ENCODE peak calls at places on chromosomes 3 and 15, in four cellular contexts. One of them, this sample, is unnamed.
A peak's percentile ranks its signal among the peaks of the same experiment; 100 is the strongest.

GRCh38 chr15:82647045-82647834 is at the start of gene CPEB1:
- DNase-seq in SK-N-SH: peak; percentile 90
- DNase-seq in HCT116: no peak
- DNase-seq in K562: peak; percentile 93
- DNase-seq in this sample: no peak

GRCh38 chr15:64651573-64652260 is 123.7 kb downstream of the RBPMS2 start:
- DNase-seq in K562: no peak
- DNase-seq in HCT116: no peak
- DNase-seq in SK-N-SH: no peak
- DNase-seq in this sample: peak; percentile 29

GRCh38 chr3:66441124-66441523 is 59.7 kb downstream of the LRIG1 start:
- DNase-seq in SK-N-SH: no peak
- DNase-seq in K562: no peak
- DNase-seq in HCT116: no peak
- DNase-seq in this sample: peak; percentile 61

GRCh38 chr3:161500057-161500836 is 3.6 kb downstream of the OTOL1 start:
- DNase-seq in K562: no peak
- DNase-seq in HCT116: no peak
- DNase-seq in SK-N-SH: no peak
- DNase-seq in this sample: no peak

GRCh38 chr3:52299815-52300611 is 12.4 kb downstream of the GLYCTK start:
- DNase-seq in K562: peak; percentile 83
- DNase-seq in HCT116: no peak
- DNase-seq in SK-N-SH: peak; percentile 76
- DNase-seq in this sample: no peak

GRCh38 chr15:72197460-72198409 is at the start of gene GRAMD2A:
- DNase-seq in HCT116: peak; percentile 61
- DNase-seq in SK-N-SH: peak; percentile 91
- DNase-seq in K562: no peak
- DNase-seq in this sample: peak; percentile 69

GRCh38 chr3:72523409-72524172 is 324.7 kb downstream of the SHQ1 start:
- DNase-seq in HCT116: no peak
- DNase-seq in SK-N-SH: no peak
- DNase-seq in K562: no peak
- DNase-seq in this sample: no peak

GRCh38 chr3:147377412-147378185 is 28.7 kb downstream of the ZIC4 start:
- DNase-seq in K562: no peak
- DNase-seq in SK-N-SH: no peak
- DNase-seq in HCT116: no peak
- DNase-seq in this sample: no peak

GRCh38 chr3:69761896-69762789 is 22.9 kb downstream of the MITF start:
- DNase-seq in K562: no peak
- DNase-seq in SK-N-SH: no peak
- DNase-seq in HCT116: no peak
- DNase-seq in this sample: no peak

GRCh38 chr3:184155644-184156521 is 706 bp downstream of the DVL3 start:
- DNase-seq in HCT116: no peak
- DNase-seq in SK-N-SH: peak; percentile 74
- DNase-seq in K562: peak; percentile 56
- DNase-seq in this sample: no peak

GRCh38 chr15:31435256-31435781 is 108.7 kb downstream of the KLF13 start:
- DNase-seq in K562: peak; percentile 81
- DNase-seq in HCT116: peak; percentile 59
- DNase-seq in SK-N-SH: peak; percentile 91
- DNase-seq in this sample: peak; percentile 39

DNA sequence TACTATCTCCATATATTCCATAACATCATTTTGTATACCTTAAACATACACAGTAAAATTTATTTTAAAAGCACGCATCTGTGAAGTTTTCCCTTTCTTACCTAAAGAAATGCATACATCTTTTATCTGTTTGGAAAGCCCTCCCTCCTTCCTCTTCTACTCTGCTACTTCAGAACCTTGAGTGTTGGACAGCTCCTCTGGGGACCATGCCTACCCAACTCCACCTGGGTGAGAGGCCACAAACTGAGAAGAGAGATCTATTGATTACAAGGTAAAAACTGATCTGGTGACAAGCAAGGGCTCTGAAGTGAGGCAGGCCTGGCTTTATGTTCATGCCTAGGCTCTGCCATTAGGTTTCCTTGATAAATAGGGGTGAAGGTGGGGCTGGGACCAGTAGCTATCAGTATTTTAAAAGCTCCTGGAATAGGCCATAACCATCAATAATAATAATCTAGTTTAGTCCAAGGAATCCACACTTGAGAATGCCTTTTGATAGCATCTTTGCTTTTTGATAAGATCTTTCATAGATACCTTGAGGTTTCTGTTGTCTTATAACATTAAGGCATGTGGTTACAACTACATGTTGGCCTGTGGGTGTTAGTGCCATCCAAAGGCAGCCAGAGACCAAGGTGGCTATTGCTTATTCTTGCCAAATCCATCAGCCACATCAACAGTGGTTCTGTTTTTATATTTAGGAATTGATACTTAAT is 148.8 kb downstream of the KCNMB2 start:
- DNase-seq in SK-N-SH: no peak
- DNase-seq in HCT116: no peak
- DNase-seq in K562: no peak
- DNase-seq in this sample: peak; percentile 74
- TF ChIP-seq JUND in SK-N-SH: no peak
- TF ChIP-seq JUND in HCT116: no peak
- TF ChIP-seq JUND in K562: no peak
- TF ChIP-seq JUND in this sample: no peak

DNA sequence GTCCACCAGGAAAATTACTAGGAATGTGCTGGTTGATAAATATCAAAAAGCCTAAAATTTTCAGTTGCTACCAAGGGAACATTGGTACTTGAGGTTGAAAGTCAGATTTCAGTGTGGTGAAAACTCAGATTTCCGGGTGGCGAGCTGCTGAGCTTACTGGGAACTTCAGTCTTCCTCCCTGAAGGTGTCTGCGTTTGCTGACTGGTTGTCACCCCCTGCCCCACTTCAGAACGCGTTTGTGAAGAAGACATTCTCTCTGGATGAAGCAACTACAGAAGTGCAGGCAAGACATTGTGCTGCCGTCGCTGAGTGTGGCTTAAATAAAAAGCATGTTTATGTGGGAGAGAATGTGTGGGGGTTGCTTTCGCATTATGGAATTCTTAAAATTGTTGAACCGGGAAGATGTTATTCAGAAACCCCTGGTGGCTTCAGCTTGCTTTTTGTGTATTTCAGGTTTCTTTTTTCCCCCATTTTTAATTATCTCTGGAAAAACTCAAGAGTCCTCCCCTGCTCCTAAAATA is 7.1 kb downstream of the FAM81A start:
- DNase-seq in HCT116: no peak
- DNase-seq in K562: no peak
- DNase-seq in SK-N-SH: no peak
- DNase-seq in this sample: no peak
- TF ChIP-seq JUND in HCT116: no peak
- TF ChIP-seq JUND in K562: no peak
- TF ChIP-seq JUND in SK-N-SH: no peak
- TF ChIP-seq JUND in this sample: no peak

GRCh38 chr15:70491183-70491621 is 272.2 kb downstream of the UACA start:
- DNase-seq in K562: no peak
- DNase-seq in SK-N-SH: no peak
- DNase-seq in HCT116: no peak
- DNase-seq in this sample: no peak
- TF ChIP-seq JUND in K562: no peak
- TF ChIP-seq JUND in SK-N-SH: no peak
- TF ChIP-seq JUND in HCT116: no peak
- TF ChIP-seq JUND in this sample: no peak

DNA sequence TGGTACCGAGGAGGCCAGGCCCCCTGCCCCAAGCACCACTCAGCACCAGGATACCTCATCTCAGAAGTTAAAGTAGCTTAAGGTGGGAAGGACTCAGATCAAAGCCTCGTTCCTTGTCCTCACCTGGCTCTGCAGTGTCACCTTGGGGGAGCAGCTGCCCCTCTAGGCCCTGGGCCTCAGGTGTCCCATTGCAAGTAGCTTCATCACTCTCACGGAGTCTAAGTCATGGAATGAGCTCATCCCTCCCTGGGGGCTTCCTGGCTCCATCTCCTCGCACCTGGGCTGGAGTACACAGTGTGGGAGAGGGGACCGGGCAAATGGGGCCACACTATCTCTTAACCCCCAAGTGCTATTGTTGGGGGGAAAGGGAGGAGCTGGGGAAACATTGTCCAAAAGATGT is 148.0 kb downstream of the TPRA1 start:
- DNase-seq in K562: no peak
- DNase-seq in SK-N-SH: no peak
- DNase-seq in HCT116: no peak
- DNase-seq in this sample: no peak
- TF ChIP-seq JUND in K562: no peak
- TF ChIP-seq JUND in SK-N-SH: no peak
- TF ChIP-seq JUND in HCT116: no peak
- TF ChIP-seq JUND in this sample: no peak

GRCh38 chr3:185586644-185586964 is 509 bp downstream of the SENP2 start:
- DNase-seq in SK-N-SH: no peak
- DNase-seq in HCT116: no peak
- DNase-seq in K562: no peak
- DNase-seq in this sample: no peak
- TF ChIP-seq JUND in SK-N-SH: no peak
- TF ChIP-seq JUND in HCT116: no peak
- TF ChIP-seq JUND in K562: no peak
- TF ChIP-seq JUND in this sample: no peak

This sample was measured in T47D.